ENCODE peak calls at places on chromosomes 16 and 17, in ten cellular contexts. R, G, Z, A, O, W, J, S, C and D are unnamed samples.

GRCh38 chr17:59372138-59372751 is 40.8 kb downstream of the YPEL2 start:
- DNase-seq in S (peak), R (no peak), G (peak), W (no peak), Z (no peak), O (no peak), C (no peak), J (peak), A (peak), D (peak)

GRCh38 chr16:58551496-58551895 is 36.2 kb downstream of the SETD6 start:
- DNase-seq in C (no peak), R (no peak), W (no peak), A (no peak), S (peak), J (no peak), Z (no peak), G (no peak), O (no peak), D (no peak)

GRCh38 chr17:45005700-45006099 is 37.6 kb upstream of the C1QL1 start:
- DNase-seq in A (no peak), G (no peak), W (no peak), Z (no peak), R (no peak), J (no peak), O (no peak), S (no peak), C (no peak), D (no peak)

GRCh38 chr17:79339311-79339710 is 264.7 kb downstream of the ENGASE start:
- DNase-seq in C (no peak), Z (no peak), A (no peak), R (no peak), J (no peak), W (no peak), S (no peak), O (no peak), G (no peak), D (no peak)

GRCh38 chr17:3557768-3558583 is at the start of gene TRPV3:
- DNase-seq in Z (peak), O (peak), R (no peak), G (peak), W (no peak), A (no peak), C (peak), J (peak), S (no peak), D (no peak)

GRCh38 chr17:68794636-68795503 is 160.3 kb downstream of the ABCA8 start:
- DNase-seq in S (peak), O (no peak), G (peak), J (peak), R (no peak), A (peak), W (peak), C (no peak), Z (no peak), D (no peak)

GRCh38 chr17:50918933-50919296 is 52.8 kb upstream of the TOB1 start:
- DNase-seq in W (no peak), O (no peak), A (no peak), C (no peak), J (no peak), S (no peak), G (no peak), Z (peak), R (no peak), D (no peak)

GRCh38 chr16:12092347-12092882 is 115.9 kb downstream of the SNX29 start:
- DNase-seq in W (peak), C (no peak), O (peak), J (peak), G (peak), S (peak), A (peak), R (no peak), Z (no peak), D (peak)

GRCh38 chr16:24701521-24701951 is 27.9 kb upstream of the TNRC6A start:
- DNase-seq in A (peak), S (peak), J (no peak), C (no peak), Z (no peak), O (no peak), G (no peak), W (no peak), R (no peak), D (no peak)

GRCh38 chr17:37702605-37703004 is 42.3 kb downstream of the HNF1B start:
- DNase-seq in Z (no peak), J (no peak), W (peak), C (no peak), R (no peak), A (peak), O (peak), G (peak), S (peak), D (peak)

GRCh38 chr17:69716571-69716970 is 302.1 kb downstream of the MAP2K6 start:
- DNase-seq in R (no peak), O (no peak), G (no peak), A (no peak), J (no peak), C (no peak), Z (no peak), S (no peak), W (no peak), D (peak)

GRCh38 chr17:81322271-81323082 is 27.4 kb upstream of the SLC38A10 start:
- DNase-seq in J (no peak), G (peak), O (no peak), A (no peak), C (peak), Z (no peak), W (no peak), S (no peak), R (peak), D (no peak)

GRCh38 chr16:81885976-81886586 is 107.0 kb downstream of the PLCG2 start:
- DNase-seq in O (no peak), S (peak), G (peak), J (no peak), C (peak), R (peak), A (peak), Z (no peak), W (no peak), D (no peak)

GRCh38 chr16:57505169-57505568 is 18.9 kb upstream of the DOK4 start:
- DNase-seq in W (no peak), O (no peak), Z (no peak), J (no peak), C (no peak), R (no peak), A (no peak), S (no peak), G (no peak), D (no peak)

GRCh38 chr16:7303014-7303676 is 29.5 kb upstream of the RBFOX1 start:
- DNase-seq in G (no peak), C (peak), J (no peak), Z (no peak), R (peak), O (no peak), W (no peak), A (no peak), S (no peak), D (no peak)

GRCh38 chr16:86986136-86986535 is 331.1 kb downstream of the C16orf95 start:
- DNase-seq in O (no peak), R (no peak), Z (no peak), A (no peak), J (no peak), S (no peak), G (no peak), W (no peak), C (peak), D (no peak)

GRCh38 chr17:57048096-57048495 is 37.0 kb upstream of the AKAP1 start:
- DNase-seq in G (peak), A (no peak), O (peak), W (no peak), S (no peak), Z (no peak), J (no peak), C (no peak), R (no peak), D (no peak)

GRCh38 chr17:48951572-48951971 is 6.9 kb upstream of the SNF8 start:
- DNase-seq in S (no peak), C (no peak), R (no peak), A (no peak), G (no peak), W (no peak), O (no peak), J (no peak), Z (no peak), D (no peak)

GRCh38 chr17:31533546-31534155 is 142.2 kb downstream of the RAB11FIP4 start:
- DNase-seq in Z (no peak), C (peak), S (peak), A (peak), R (peak), G (peak), J (peak), W (peak), O (peak), D (peak)

GRCh38 chr17:81335388-81336157 is 40.5 kb upstream of the SLC38A10 start:
- DNase-seq in J (no peak), Z (peak), S (no peak), C (peak), O (no peak), W (no peak), R (no peak), G (no peak), A (no peak), D (no peak)

GRCh38 chr17:2101448-2102257 is 46.8 kb downstream of the HIC1 start:
- DNase-seq in J (no peak), C (no peak), G (peak), O (peak), W (no peak), R (no peak), S (peak), A (no peak), Z (peak), D (no peak)

GRCh38 chr17:17186051-17186450 is 20.1 kb downstream of the PLD6 start:
- DNase-seq in A (no peak), O (peak), G (peak), S (peak), Z (no peak), W (no peak), R (no peak), J (no peak), C (no peak), D (no peak)

GRCh38 chr17:13510062-13510461 is 91.7 kb downstream of the HS3ST3A1 start:
- DNase-seq in S (no peak), W (no peak), R (no peak), C (peak), Z (no peak), J (no peak), A (peak), O (no peak), G (no peak), D (no peak)

GRCh38 chr16:57383276-57384247 is 11.3 kb downstream of the CX3CL1 start:
- DNase-seq in S (peak), A (peak), C (peak), Z (no peak), G (no peak), J (no peak), R (no peak), O (no peak), W (no peak), D (no peak)

GRCh38 chr16:89707695-89708094 is 6.2 kb upstream of the SPATA2L start:
- DNase-seq in R (no peak), G (no peak), C (peak), Z (no peak), S (no peak), J (no peak), A (no peak), O (no peak), W (no peak), D (no peak)

GRCh38 chr17:73283250-73283649 is 21.6 kb upstream of the CPSF4L start:
- DNase-seq in G (no peak), C (no peak), A (no peak), Z (no peak), O (no peak), W (no peak), R (no peak), J (peak), S (no peak), D (no peak)
- H3K4me3 ChIP-seq in G (no peak), C (no peak), A (no peak), Z (no peak), O (no peak), W (no peak), R (no peak), J (no peak), S (no peak), D (no peak)

GRCh38 chr16:74469946-74470478 is 48.7 kb upstream of the CLEC18B start:
- DNase-seq in C (no peak), S (no peak), O (no peak), R (no peak), G (no peak), J (no peak), W (no peak), A (no peak), Z (no peak), D (no peak)
- TF ChIP-seq CTCF in C (peak), S (no peak), O (no peak), R (peak), G (no peak), J (no peak), W (no peak), A (no peak), Z (no peak), D (no peak)

GRCh38 chr16:18936727-18937340 is 10.6 kb upstream of the SMG1 start:
- DNase-seq in O (no peak), G (no peak), R (no peak), W (no peak), J (no peak), A (no peak), Z (no peak), S (no peak), C (no peak), D (no peak)

GRCh38 chr16:18933501-18933900 is 7.3 kb upstream of the SMG1 start:
- DNase-seq in A (no peak), R (no peak), J (no peak), W (no peak), C (peak), S (no peak), O (no peak), G (no peak), Z (no peak), D (no peak)

GRCh38 chr16:18931756-18932155 is 5.5 kb upstream of the SMG1 start:
- DNase-seq in R (no peak), C (no peak), G (no peak), W (no peak), O (no peak), Z (no peak), S (no peak), J (no peak), A (no peak), D (no peak)

GRCh38 chr16:18937390-18937789 is 11.2 kb upstream of the SMG1 start:
- DNase-seq in J (no peak), G (no peak), Z (no peak), O (no peak), W (no peak), R (no peak), S (no peak), A (no peak), C (no peak), D (no peak)

DNA sequence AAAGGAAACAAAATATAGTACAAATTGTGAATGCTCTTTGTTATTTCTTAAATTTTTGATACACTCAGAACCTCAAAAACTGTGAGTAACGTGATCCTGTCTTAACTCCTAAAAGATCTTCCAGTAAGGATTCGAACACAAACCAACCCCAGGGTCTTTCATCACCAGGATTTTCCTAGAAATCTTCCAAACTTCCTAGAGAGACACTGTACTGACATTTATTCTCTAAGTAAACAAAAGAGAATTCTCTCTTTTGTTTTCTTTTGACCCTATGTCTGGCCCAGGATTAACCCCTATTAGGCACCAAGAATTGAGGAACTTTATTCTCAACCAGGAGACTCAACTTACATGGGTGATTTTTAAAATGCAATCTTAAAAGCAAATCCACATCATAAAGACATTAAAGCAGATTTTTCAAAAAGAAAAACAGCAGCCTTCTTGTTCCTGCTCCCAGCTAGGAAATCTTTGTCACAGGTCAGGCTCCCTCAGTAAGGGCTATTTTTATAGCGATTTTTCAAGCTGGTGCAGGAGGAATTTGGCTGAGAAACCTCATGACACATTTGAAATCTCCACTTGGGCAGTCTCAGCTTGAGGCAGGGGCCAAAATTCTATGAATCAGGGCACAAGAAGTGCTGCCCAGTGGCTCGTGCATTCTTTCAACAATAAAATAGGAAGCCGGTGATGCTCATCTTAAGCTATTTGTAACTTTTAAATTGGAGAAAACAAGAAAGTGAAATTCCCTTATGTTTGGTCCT is 6.2 kb upstream of the SMG1 start:
- DNase-seq in C (peak), Z (no peak), G (no peak), J (no peak), S (peak), W (no peak), R (no peak), A (peak), O (peak), D (peak)
- H3K4me3 ChIP-seq in C (no peak), Z (no peak), G (no peak), J (no peak), S (no peak), W (no peak), R (no peak), A (no peak), O (no peak), D (no peak)

DNA sequence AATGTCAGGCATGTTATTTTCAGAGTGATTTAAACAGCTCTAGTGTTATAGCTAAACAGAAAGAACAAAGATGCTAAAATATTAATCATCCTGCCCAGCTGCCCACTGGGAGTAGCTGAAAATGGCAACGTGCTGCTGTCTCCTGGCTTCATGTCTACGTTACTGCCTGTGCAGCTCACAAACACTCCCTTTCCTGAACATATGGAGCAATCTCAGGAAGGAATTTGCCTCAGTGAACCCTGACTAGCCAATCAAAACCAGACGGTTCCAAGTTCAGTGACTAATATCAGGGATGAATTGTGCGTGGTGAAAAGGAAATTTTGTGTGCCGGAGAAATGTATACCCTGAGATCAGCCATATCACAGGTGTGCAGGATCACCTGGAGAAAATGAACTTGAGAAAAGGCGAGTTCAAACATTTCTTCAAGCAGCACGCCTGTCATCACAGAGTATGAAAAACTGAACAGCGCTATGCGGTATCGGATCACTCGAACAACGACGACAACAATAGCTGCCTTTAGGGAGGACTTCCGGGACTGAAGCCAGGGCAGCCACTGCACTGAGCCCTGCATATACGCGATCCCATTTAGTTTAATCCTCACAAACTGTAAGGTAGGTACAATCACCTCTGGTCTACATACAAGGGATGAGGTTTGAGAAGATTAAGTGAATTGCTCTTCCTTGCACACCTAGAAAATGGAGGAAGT is 110.3 kb downstream of the STX8 start:
- DNase-seq in O (no peak), W (peak), C (no peak), J (no peak), G (peak), Z (no peak), A (peak), S (peak), R (no peak), D (peak)
- TF ChIP-seq CTCF in O (no peak), W (peak), C (no peak), J (no peak), G (peak), Z (no peak), A (peak), S (peak), R (no peak), D (no peak)

GRCh38 chr16:674214-674881 is 1.1 kb upstream of the RHBDL1 start:
- DNase-seq in A (no peak), J (no peak), G (no peak), W (no peak), S (no peak), C (no peak), Z (no peak), O (no peak), R (peak), D (no peak)

GRCh38 chr16:677306-678190 is 2.1 kb downstream of the RHBDL1 start:
- DNase-seq in J (no peak), C (peak), G (no peak), S (no peak), A (no peak), W (no peak), O (no peak), R (peak), Z (no peak), D (no peak)

GRCh38 chr16:676565-677297 is 1.3 kb downstream of the RHBDL1 start:
- DNase-seq in A (no peak), S (no peak), R (peak), C (no peak), O (peak), Z (peak), W (no peak), G (peak), J (no peak), D (no peak)

GRCh38 chr16:674968-675883 is at the start of gene RHBDL1:
- DNase-seq in S (peak), C (peak), Z (no peak), R (peak), W (no peak), J (peak), G (no peak), O (no peak), A (peak), D (no peak)

GRCh38 chr16:675884-676564 is 553 bp downstream of the RHBDL1 start:
- DNase-seq in C (no peak), A (no peak), S (no peak), R (peak), O (no peak), Z (peak), W (no peak), G (no peak), J (no peak), D (no peak)
- H3K4me3 ChIP-seq in C (no peak), A (peak), S (peak), R (peak), O (no peak), Z (peak), W (peak), G (peak), J (peak), D (peak)

GRCh38 chr17:61813211-61813610 is 50.1 kb downstream of the BRIP1 start:
- DNase-seq in S (no peak), A (no peak), Z (no peak), C (no peak), O (no peak), J (no peak), W (no peak), G (no peak), R (no peak), D (no peak)
- TF ChIP-seq CTCF in S (no peak), A (no peak), Z (no peak), C (no peak), O (no peak), J (no peak), W (no peak), G (no peak), R (no peak), D (no peak)